ENCODE peak calls at places on chromosomes 2 and 18, in five cellular contexts. One of them, this sample, is unnamed.

GRCh38 chr18:8303151-8303770 is 306.0 kb upstream of the RAB12 start:
- DNase-seq in K562: no peak
- DNase-seq in A549: no peak
- DNase-seq in HepG2: no peak
- DNase-seq in GM12878: no peak
- DNase-seq in this sample: no peak

GRCh38 chr2:96819101-96819875 is 3.2 kb downstream of the CNNM3 start:
- DNase-seq in K562: peak
- DNase-seq in HepG2: peak
- DNase-seq in A549: peak
- DNase-seq in GM12878: no peak
- DNase-seq in this sample: no peak

GRCh38 chr18:9629709-9630108 is 15.3 kb upstream of the PPP4R1 start:
- DNase-seq in GM12878: no peak
- DNase-seq in K562: no peak
- DNase-seq in A549: no peak
- DNase-seq in HepG2: no peak
- DNase-seq in this sample: no peak

GRCh38 chr18:46408334-46408987 is 248.6 kb downstream of the LOXHD1 start:
- DNase-seq in HepG2: peak
- DNase-seq in GM12878: no peak
- DNase-seq in K562: peak
- DNase-seq in A549: peak
- DNase-seq in this sample: no peak

GRCh38 chr2:162938387-162938786 is 99.8 kb upstream of the KCNH7 start:
- DNase-seq in A549: peak
- DNase-seq in GM12878: no peak
- DNase-seq in HepG2: no peak
- DNase-seq in K562: no peak
- DNase-seq in this sample: peak

GRCh38 chr2:2568411-2568810 is 237.3 kb upstream of the MYT1L start:
- DNase-seq in A549: no peak
- DNase-seq in GM12878: no peak
- DNase-seq in HepG2: no peak
- DNase-seq in K562: no peak
- DNase-seq in this sample: no peak

GRCh38 chr2:39160982-39161381 is 40.1 kb upstream of the SOS1 start:
- DNase-seq in GM12878: no peak
- DNase-seq in K562: no peak
- DNase-seq in A549: no peak
- DNase-seq in HepG2: no peak
- DNase-seq in this sample: no peak

GRCh38 chr2:128606837-128607236 is 288.2 kb upstream of the HS6ST1 start:
- DNase-seq in K562: no peak
- DNase-seq in GM12878: no peak
- DNase-seq in HepG2: no peak
- DNase-seq in A549: no peak
- DNase-seq in this sample: no peak

GRCh38 chr18:59085797-59086196 is 53.9 kb upstream of the SEC11C start:
- DNase-seq in HepG2: no peak
- DNase-seq in A549: no peak
- DNase-seq in GM12878: no peak
- DNase-seq in K562: no peak
- DNase-seq in this sample: no peak

GRCh38 chr2:237967463-237967871 is 653 bp downstream of the UBE2F start:
- DNase-seq in GM12878: no peak
- DNase-seq in A549: no peak
- DNase-seq in K562: peak
- DNase-seq in HepG2: no peak
- DNase-seq in this sample: peak

GRCh38 chr2:201255468-201255867 is 4.9 kb upstream of the CASP8 start:
- DNase-seq in GM12878: no peak
- DNase-seq in K562: no peak
- DNase-seq in A549: no peak
- DNase-seq in HepG2: no peak
- DNase-seq in this sample: no peak

GRCh38 chr2:178331474-178332431 is 119.2 kb downstream of the PRKRA start:
- DNase-seq in GM12878: no peak
- DNase-seq in K562: no peak
- DNase-seq in A549: no peak
- DNase-seq in HepG2: peak
- DNase-seq in this sample: no peak

DNA sequence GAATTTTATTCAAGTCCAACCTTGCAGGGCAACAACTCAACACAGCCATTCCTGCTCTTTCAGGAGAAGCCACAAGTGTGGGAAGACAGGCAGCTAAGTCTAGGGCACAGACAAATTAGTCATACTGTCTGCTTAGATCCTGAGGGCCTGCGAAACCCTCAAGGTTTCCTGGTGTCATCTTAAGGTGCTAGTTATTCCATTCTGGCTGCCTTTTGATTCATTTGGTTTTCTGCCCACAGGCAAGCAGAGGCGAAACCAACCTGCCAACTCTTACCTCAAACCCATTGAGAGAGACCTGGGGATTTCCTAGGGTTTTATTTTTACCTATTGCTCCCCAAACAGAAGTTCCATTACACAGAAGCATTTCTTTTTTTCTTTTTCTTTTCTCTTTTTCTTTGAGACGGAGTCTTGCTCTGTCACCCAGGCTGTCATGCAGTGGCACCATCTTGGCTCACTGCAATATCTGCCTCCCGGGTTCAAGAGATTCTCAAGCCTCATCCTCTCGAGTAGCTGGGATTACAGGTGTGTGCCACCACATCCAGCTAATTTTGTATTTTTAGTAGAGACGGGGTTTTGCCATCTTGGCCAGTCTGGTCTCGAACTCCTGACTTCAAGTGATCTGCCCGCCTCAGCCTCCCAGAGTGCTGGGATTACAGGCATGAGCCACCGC is 23.7 kb upstream of the SCYGR1 start:
- DNase-seq in HepG2: no peak
- DNase-seq in GM12878: peak
- DNase-seq in K562: no peak
- DNase-seq in A549: peak
- DNase-seq in this sample: no peak
- TF ChIP-seq USF2 in HepG2: no peak
- TF ChIP-seq USF2 in GM12878: no peak
- TF ChIP-seq USF2 in K562: no peak
- TF ChIP-seq USF2 in A549: no peak
- TF ChIP-seq USF2 in this sample: no peak

DNA sequence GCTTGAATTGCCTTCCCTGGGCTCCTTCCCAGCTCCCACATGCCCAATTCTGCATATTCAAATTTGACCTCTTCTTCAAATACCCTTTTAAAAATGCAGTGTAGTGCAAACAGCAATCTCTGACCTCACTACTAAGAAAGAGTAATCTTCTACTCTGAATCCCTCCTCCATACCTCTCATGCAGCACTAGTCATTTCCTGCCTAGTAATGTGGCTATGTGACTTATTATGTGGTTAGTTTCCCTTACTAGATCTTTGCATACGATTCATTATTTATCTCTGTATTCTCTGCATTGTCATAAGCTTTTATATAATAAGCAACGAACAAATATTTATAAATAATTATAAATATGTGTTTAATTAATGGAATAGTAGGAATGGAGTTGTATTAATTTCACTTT is 17.1 kb upstream of the VPS54 start:
- DNase-seq in GM12878: no peak
- DNase-seq in A549: no peak
- DNase-seq in HepG2: no peak
- DNase-seq in K562: no peak
- DNase-seq in this sample: no peak
- TF ChIP-seq KDM1A in GM12878: no peak
- TF ChIP-seq KDM1A in A549: no peak
- TF ChIP-seq KDM1A in HepG2: no peak
- TF ChIP-seq KDM1A in K562: no peak
- TF ChIP-seq KDM1A in this sample: no peak

DNA sequence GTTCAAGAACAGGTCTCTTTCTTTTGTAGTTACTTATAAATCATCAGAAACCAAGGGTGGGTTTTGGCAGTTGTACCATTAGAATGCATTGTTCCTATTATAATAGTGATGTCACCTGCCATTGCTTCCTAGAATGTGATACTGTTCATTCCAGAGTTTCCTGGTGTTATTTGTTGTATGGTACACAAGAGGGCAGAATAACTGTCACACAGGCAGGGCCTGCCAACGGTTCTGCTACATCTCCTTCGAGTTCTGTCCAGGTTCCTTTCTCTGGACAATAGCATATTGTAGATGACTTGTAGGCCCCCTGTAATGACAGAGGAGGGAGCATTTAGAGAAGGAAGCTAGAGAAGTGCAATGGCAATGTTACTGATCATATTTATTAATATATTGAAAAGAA is 98.3 kb downstream of the KLHL14 start:
- DNase-seq in HepG2: peak
- DNase-seq in K562: no peak
- DNase-seq in GM12878: no peak
- DNase-seq in A549: peak
- DNase-seq in this sample: no peak
- TF ChIP-seq USF2 in HepG2: no peak
- TF ChIP-seq USF2 in K562: no peak
- TF ChIP-seq USF2 in GM12878: no peak
- TF ChIP-seq USF2 in A549: no peak
- TF ChIP-seq USF2 in this sample: no peak

DNA sequence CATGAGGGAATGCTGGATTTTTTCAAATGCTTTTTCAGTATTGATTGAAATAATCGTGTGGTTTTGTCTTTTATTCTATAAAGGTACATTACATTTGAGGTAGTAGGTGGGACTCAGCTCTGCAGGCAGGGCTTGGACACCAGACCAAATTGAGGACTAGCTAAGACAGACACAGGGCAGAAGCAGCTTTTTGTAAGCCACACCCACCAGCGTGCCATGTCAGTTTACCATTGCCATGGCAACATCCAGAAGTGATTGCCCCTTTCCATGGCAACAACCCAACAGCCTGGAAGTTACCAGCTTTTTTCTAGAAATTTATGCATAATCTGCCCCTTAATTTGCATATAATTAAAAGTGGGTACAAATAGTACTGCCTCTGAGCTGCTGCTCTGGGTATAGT is 23.7 kb upstream of the VWA3B start:
- DNase-seq in GM12878: no peak
- DNase-seq in HepG2: no peak
- DNase-seq in K562: no peak
- DNase-seq in A549: no peak
- DNase-seq in this sample: no peak
- TF ChIP-seq KDM1A in GM12878: no peak
- TF ChIP-seq KDM1A in HepG2: no peak
- TF ChIP-seq KDM1A in K562: no peak
- TF ChIP-seq KDM1A in A549: no peak
- TF ChIP-seq KDM1A in this sample: no peak

DNA sequence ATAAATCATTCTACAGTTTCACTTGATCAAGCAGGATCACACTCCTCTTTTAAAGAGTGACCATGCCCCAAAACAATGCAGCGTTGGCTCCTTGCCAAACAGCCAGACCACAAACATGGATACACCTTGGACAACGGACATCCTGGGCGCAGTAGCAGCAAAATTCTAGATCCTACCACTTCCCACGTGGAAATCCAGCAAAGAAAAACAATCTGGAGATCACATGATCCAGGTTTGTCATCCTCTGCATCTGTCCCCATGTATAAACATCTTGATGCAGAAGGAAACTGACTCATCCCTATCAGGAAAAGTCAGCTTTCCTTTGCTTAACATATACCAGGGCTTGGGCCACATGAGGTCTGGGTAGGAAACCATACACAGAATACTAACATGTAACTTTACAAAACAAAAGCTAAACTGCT is 53.1 kb downstream of the ZNF521 start:
- DNase-seq in A549: no peak
- DNase-seq in HepG2: no peak
- DNase-seq in K562: peak
- DNase-seq in GM12878: no peak
- DNase-seq in this sample: no peak
- TF ChIP-seq USF2 in A549: no peak
- TF ChIP-seq USF2 in HepG2: no peak
- TF ChIP-seq USF2 in K562: peak
- TF ChIP-seq USF2 in GM12878: no peak
- TF ChIP-seq USF2 in this sample: no peak

This sample was measured in H1.